ENCODE peak calls at places on chromosomes 1 and 21, in five cellular contexts. J is upper lobe of right lung, F is neural progenitor cell, G is fibroblast of lung, U is RWPE2. Q is an unnamed sample.

GRCh38 chr1:212977781-212978645 is 27.7 kb downstream of the VASH2 start:
- DNase-seq in J (no peak), F (no peak), G (peak; percentile 66), U (no peak), Q (peak; percentile 47)

GRCh38 chr21:37243961-37244360 is 23.2 kb downstream of the VPS26C start:
- DNase-seq in J (no peak), F (no peak), G (no peak), U (no peak), Q (no peak)

GRCh38 chr1:159492575-159493323 is 43.1 kb downstream of the OR10J5 start:
- DNase-seq in J (no peak), F (no peak), G (peak; percentile 77), U (no peak), Q (no peak)

GRCh38 chr1:198068280-198068679 is 88.5 kb upstream of the NEK7 start:
- DNase-seq in J (no peak), F (no peak), G (no peak), U (no peak), Q (no peak)

GRCh38 chr1:204523605-204524215 is 7.5 kb downstream of the MDM4 start:
- DNase-seq in J (no peak), F (no peak), G (peak; percentile 10), U (no peak), Q (no peak)

GRCh38 chr1:154755858-154756730 is 114.0 kb downstream of the KCNN3 start:
- DNase-seq in J (no peak), F (no peak), G (peak; percentile 62), U (no peak), Q (no peak)

GRCh38 chr1:199954701-199955100 is 72.8 kb upstream of the NR5A2 start:
- DNase-seq in J (no peak), F (peak; percentile 70), G (no peak), U (no peak), Q (peak; percentile 15)

GRCh38 chr1:53278294-53278693 is 40.0 kb upstream of the MAGOH start:
- DNase-seq in J (peak; percentile 76), F (peak; percentile 68), G (no peak), U (no peak), Q (peak; percentile 53)

GRCh38 chr1:19640363-19641316 is 3.5 kb upstream of the NBL1 start:
- DNase-seq in J (no peak), F (peak; percentile 94), G (peak; percentile 25), U (no peak), Q (peak; percentile 91)

GRCh38 chr21:34511154-34511553 is 856 bp downstream of the KCNE1 start:
- DNase-seq in J (no peak), F (no peak), G (no peak), U (no peak), Q (no peak)
- H3K4me3 ChIP-seq in J (peak overlapping the region; percentile 42), F (no peak overlapping the region), G (no peak overlapping the region), U (no peak overlapping the region), Q (no peak overlapping the region)

GRCh38 chr21:46443910-46444309 is 14.8 kb upstream of the DIP2A start:
- DNase-seq in J (no peak), F (no peak), G (no peak), U (no peak), Q (no peak)
- H3K36me3 ChIP-seq in J (peaks cover 47% of the 10 kb centered on the region), F (peaks cover 3% of the 10 kb centered on the region), G (peaks cover 34% of the 10 kb centered on the region), U (peaks cover 43% of the 10 kb centered on the region), Q (peaks cover 45% of the 10 kb centered on the region)

GRCh38 chr1:46465981-46466476 is 23.6 kb upstream of the DMBX1 start:
- DNase-seq in J (no peak), F (no peak), G (no peak), U (no peak), Q (no peak)
- H3K4me3 ChIP-seq in J (peak overlapping the region; percentile 58), F (peak overlapping the region; percentile 38), G (no peak overlapping the region), U (peak overlapping the region; percentile 33), Q (peak overlapping the region; percentile 62)

DNA sequence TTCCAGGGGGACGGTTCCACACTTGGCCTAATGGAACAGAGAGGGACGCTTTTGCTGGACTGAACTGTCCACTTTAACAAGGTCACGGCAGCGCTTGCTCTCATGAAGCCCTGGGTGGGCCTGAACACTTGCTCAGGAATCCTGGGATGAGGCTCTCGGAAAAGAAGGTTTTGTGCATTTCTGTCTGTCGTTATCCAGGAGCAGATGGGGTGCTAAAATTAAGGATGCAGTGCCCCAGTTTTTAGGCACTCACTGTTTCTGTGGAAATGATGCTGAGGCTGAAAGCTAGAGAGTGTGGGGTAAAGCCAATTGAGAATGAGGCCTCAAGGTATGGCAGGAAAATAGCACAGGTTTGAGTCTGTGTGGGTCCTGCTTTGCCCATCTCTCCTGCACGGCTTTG is 111.0 kb downstream of the DAB1 start:
- DNase-seq in J (no peak), F (no peak), G (no peak), U (no peak), Q (no peak)
- H3K36me3 ChIP-seq in J (no peaks in the 10 kb centered on the region), F (no peaks in the 10 kb centered on the region), G (no peaks in the 10 kb centered on the region), U (no peaks in the 10 kb centered on the region), Q (no peaks in the 10 kb centered on the region)

GRCh38 chr1:26410706-26411623 is at the start of gene LIN28A:
- DNase-seq in J (peak; percentile 46), F (peak; percentile 63), G (no peak), U (no peak), Q (no peak)

GRCh38 chr1:26412180-26412840 is 1.7 kb downstream of the LIN28A start:
- DNase-seq in J (peak; percentile 25), F (peak; percentile 94), G (no peak), U (no peak), Q (no peak)

GRCh38 chr1:26411624-26412074 is 1.0 kb downstream of the LIN28A start:
- DNase-seq in J (no peak), F (peak; percentile 63), G (no peak), U (no peak), Q (no peak)

GRCh38 chr1:26408604-26409003 is 2.0 kb upstream of the LIN28A start:
- DNase-seq in J (peak; percentile 83), F (peak; percentile 92), G (peak; percentile 62), U (no peak), Q (peak; percentile 89)

DNA sequence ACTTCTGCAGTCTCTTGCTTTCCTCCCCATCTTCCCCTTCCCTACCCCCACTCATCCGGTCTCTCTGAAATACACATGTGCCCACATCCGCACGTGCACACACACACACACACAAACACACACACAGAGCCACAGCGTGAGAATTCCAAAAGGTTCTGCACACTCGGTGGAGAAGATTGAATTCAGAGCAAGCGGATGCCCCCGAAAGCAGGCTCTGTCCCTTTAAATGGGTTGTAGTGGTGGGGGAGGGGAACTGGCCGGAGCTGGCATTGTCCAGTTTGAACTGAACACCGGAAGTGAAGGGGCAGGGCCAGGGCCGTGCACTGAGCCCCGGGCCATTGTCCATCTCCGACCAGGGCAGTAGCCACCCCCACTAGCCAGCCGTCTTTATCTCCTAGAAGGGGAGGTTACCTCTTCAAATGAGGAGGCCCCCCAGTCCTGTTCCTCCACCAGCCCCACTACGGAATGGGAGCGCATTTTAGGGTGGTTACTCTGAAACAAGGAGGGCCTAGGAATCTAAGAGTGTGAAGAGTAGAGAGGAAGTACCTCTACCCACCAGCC is 1.3 kb upstream of the LIN28A start:
- DNase-seq in J (peak; percentile 51), F (peak; percentile 98), G (no peak), U (no peak), Q (no peak)
- H3K4me3 ChIP-seq in J (no peak overlapping the region), F (peak overlapping the region; percentile 90), G (no peak overlapping the region), U (no peak overlapping the region), Q (no peak overlapping the region)

DNA sequence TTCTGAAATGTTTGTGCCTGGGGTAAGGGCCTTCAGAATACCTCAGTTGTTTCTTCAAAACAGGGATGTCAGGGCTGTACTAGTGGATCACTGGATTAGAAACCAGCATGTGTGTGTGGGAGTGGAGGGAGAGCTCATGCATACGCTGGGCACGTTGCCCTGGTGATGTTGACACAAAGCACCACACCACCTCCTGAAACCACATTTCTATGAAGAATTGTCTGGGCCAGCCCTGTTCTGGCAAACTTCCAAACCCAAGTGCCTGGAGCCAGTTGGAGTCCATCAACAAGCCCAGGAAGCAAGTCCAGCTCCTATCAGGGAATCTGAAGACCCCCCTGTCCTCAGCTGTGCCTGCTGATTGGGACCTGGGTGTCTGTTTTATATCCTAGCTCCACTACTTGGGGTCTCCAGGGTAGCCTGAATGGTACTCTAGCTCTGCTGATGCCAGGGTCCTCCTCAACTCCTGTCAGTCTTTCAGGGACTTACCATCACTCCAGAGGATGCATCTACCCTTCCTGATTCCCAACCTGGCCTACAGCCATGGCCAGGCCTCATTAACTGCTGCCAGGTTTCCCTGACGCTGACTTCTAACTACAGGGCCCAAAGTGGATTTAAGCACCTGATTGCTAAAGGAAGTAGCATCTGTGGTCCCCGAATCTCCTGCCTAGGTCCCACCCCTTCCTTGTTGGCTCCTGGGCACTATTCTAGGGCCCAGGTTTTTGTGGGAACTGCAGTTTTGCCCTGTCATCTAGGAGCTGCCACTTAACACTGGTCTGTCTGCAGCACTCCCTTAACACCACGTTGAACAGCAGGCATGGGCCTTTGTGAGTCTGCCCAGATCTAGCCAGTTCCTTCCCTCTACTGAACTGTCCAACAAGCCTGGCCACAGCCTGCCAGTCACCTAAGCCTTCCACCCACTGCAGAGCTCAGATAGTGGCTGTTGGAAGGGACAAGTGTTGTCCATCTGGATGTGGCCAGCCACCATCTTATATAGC is 45.5 kb downstream of the LPAR3 start:
- DNase-seq in J (peak; percentile 90), F (no peak), G (peak; percentile 98), U (peak; percentile 95), Q (peak; percentile 74)
- H3K36me3 ChIP-seq in J (no peaks in the 10 kb centered on the region), F (no peaks in the 10 kb centered on the region), G (no peaks in the 10 kb centered on the region), U (peaks cover 6% of the 10 kb centered on the region), Q (no peaks in the 10 kb centered on the region)

Q was measured in SJCRH30.